ENCODE peak calls at places on chromosomes 2 and 18, in seven cellular contexts. One of them, this sample, is unnamed.

GRCh38 chr2:105853354-105854088 is 108.8 kb downstream of the NCK2 start:
- DNase-seq in pancreas: no peak
- DNase-seq in Panc1: no peak
- DNase-seq in coronary artery: no peak
- DNase-seq in cardiac fibroblast: no peak
- DNase-seq in AG10803: no peak
- DNase-seq in lower lobe of right lung: no peak
- DNase-seq in this sample: no peak

GRCh38 chr2:4898706-4899105 is 793.5 kb upstream of the SOX11 start:
- DNase-seq in pancreas: no peak
- DNase-seq in Panc1: no peak
- DNase-seq in coronary artery: no peak
- DNase-seq in lower lobe of right lung: no peak
- DNase-seq in AG10803: no peak
- DNase-seq in cardiac fibroblast: no peak
- DNase-seq in this sample: peak; percentile 3

GRCh38 chr18:9613550-9614400 is 584 bp downstream of the PPP4R1 start:
- DNase-seq in AG10803: peak; percentile 51
- DNase-seq in lower lobe of right lung: peak; percentile 82
- DNase-seq in Panc1: no peak
- DNase-seq in pancreas: peak; percentile 72
- DNase-seq in coronary artery: peak; percentile 81
- DNase-seq in cardiac fibroblast: peak; percentile 62
- DNase-seq in this sample: peak; percentile 47

GRCh38 chr2:64105676-64106461 is 38.4 kb downstream of the PELI1 start:
- DNase-seq in cardiac fibroblast: no peak
- DNase-seq in Panc1: no peak
- DNase-seq in coronary artery: no peak
- DNase-seq in lower lobe of right lung: no peak
- DNase-seq in pancreas: no peak
- DNase-seq in AG10803: no peak
- DNase-seq in this sample: no peak

GRCh38 chr18:73662440-73662839 is 485.2 kb downstream of the FBXO15 start:
- DNase-seq in coronary artery: no peak
- DNase-seq in cardiac fibroblast: no peak
- DNase-seq in Panc1: no peak
- DNase-seq in lower lobe of right lung: no peak
- DNase-seq in AG10803: no peak
- DNase-seq in pancreas: no peak
- DNase-seq in this sample: no peak

GRCh38 chr2:188975497-188976102 is 1.4 kb downstream of the COL3A1 start:
- DNase-seq in Panc1: no peak
- DNase-seq in cardiac fibroblast: peak; percentile 98
- DNase-seq in lower lobe of right lung: no peak
- DNase-seq in coronary artery: no peak
- DNase-seq in AG10803: peak; percentile 97
- DNase-seq in pancreas: no peak
- DNase-seq in this sample: peak; percentile 98

GRCh38 chr18:58625839-58626238 is 3.1 kb downstream of the ALPK2 start:
- DNase-seq in cardiac fibroblast: no peak
- DNase-seq in AG10803: no peak
- DNase-seq in coronary artery: no peak
- DNase-seq in Panc1: no peak
- DNase-seq in lower lobe of right lung: no peak
- DNase-seq in pancreas: no peak
- DNase-seq in this sample: no peak

GRCh38 chr18:77106331-77106730 is 26.3 kb downstream of the MBP start:
- DNase-seq in AG10803: no peak
- DNase-seq in lower lobe of right lung: no peak
- DNase-seq in coronary artery: no peak
- DNase-seq in cardiac fibroblast: peak; percentile 50
- DNase-seq in pancreas: no peak
- DNase-seq in Panc1: no peak
- DNase-seq in this sample: peak; percentile 50

GRCh38 chr2:71711470-71711857 is 258.1 kb downstream of the DYSF start:
- DNase-seq in lower lobe of right lung: no peak
- DNase-seq in AG10803: peak; percentile 89
- DNase-seq in coronary artery: no peak
- DNase-seq in cardiac fibroblast: peak; percentile 69
- DNase-seq in Panc1: no peak
- DNase-seq in pancreas: no peak
- DNase-seq in this sample: peak; percentile 36

GRCh38 chr2:147665035-147665434 is 179.8 kb upstream of the ACVR2A start:
- DNase-seq in AG10803: peak; percentile 12
- DNase-seq in coronary artery: no peak
- DNase-seq in cardiac fibroblast: no peak
- DNase-seq in pancreas: no peak
- DNase-seq in lower lobe of right lung: no peak
- DNase-seq in Panc1: no peak
- DNase-seq in this sample: no peak

GRCh38 chr2:176178807-176179271 is 9.6 kb upstream of the HOXD1 start:
- DNase-seq in Panc1: no peak
- DNase-seq in cardiac fibroblast: no peak
- DNase-seq in lower lobe of right lung: no peak
- DNase-seq in AG10803: no peak
- DNase-seq in pancreas: no peak
- DNase-seq in coronary artery: no peak
- DNase-seq in this sample: no peak

GRCh38 chr2:56077352-56077915 is 106.4 kb upstream of the CCDC85A start:
- DNase-seq in cardiac fibroblast: peak; percentile 16
- DNase-seq in AG10803: peak; percentile 15
- DNase-seq in Panc1: no peak
- DNase-seq in coronary artery: no peak
- DNase-seq in lower lobe of right lung: no peak
- DNase-seq in pancreas: no peak
- DNase-seq in this sample: peak; percentile 39

GRCh38 chr2:140117371-140117770 is 1337.2 kb upstream of the NXPH2 start:
- DNase-seq in AG10803: no peak
- DNase-seq in pancreas: no peak
- DNase-seq in coronary artery: no peak
- DNase-seq in Panc1: no peak
- DNase-seq in cardiac fibroblast: no peak
- DNase-seq in lower lobe of right lung: no peak
- DNase-seq in this sample: no peak

GRCh38 chr2:234881413-234882241 is 70.2 kb upstream of the SH3BP4 start:
- DNase-seq in lower lobe of right lung: peak; percentile 85
- DNase-seq in cardiac fibroblast: peak; percentile 96
- DNase-seq in coronary artery: peak; percentile 78
- DNase-seq in pancreas: peak; percentile 92
- DNase-seq in AG10803: peak; percentile 66
- DNase-seq in Panc1: peak; percentile 87
- DNase-seq in this sample: peak; percentile 96

GRCh38 chr2:21256006-21256405 is 132.2 kb downstream of the TDRD15 start:
- DNase-seq in Panc1: no peak
- DNase-seq in lower lobe of right lung: no peak
- DNase-seq in pancreas: no peak
- DNase-seq in cardiac fibroblast: peak; percentile 11
- DNase-seq in coronary artery: no peak
- DNase-seq in AG10803: no peak
- DNase-seq in this sample: peak; percentile 42

GRCh38 chr2:26488463-26489212 is 10.7 kb upstream of the OTOF start:
- DNase-seq in pancreas: no peak
- DNase-seq in AG10803: no peak
- DNase-seq in coronary artery: no peak
- DNase-seq in Panc1: no peak
- DNase-seq in lower lobe of right lung: peak; percentile 40
- DNase-seq in cardiac fibroblast: no peak
- DNase-seq in this sample: no peak

GRCh38 chr18:65751145-65752085 is 603 bp downstream of the CDH7 start:
- DNase-seq in cardiac fibroblast: no peak
- DNase-seq in Panc1: no peak
- DNase-seq in AG10803: no peak
- DNase-seq in pancreas: no peak
- DNase-seq in coronary artery: no peak
- DNase-seq in lower lobe of right lung: peak; percentile 36
- DNase-seq in this sample: no peak

GRCh38 chr18:35728676-35729075 is 147.1 kb downstream of the GALNT1 start:
- DNase-seq in AG10803: no peak
- DNase-seq in coronary artery: no peak
- DNase-seq in cardiac fibroblast: no peak
- DNase-seq in pancreas: no peak
- DNase-seq in Panc1: no peak
- DNase-seq in lower lobe of right lung: no peak
- DNase-seq in this sample: peak; percentile 18

GRCh38 chr2:145273840-145274239 is 753.9 kb upstream of the ZEB2 start:
- DNase-seq in Panc1: no peak
- DNase-seq in cardiac fibroblast: no peak
- DNase-seq in AG10803: no peak
- DNase-seq in lower lobe of right lung: no peak
- DNase-seq in coronary artery: no peak
- DNase-seq in pancreas: no peak
- DNase-seq in this sample: no peak
- TF ChIP-seq CTCF in Panc1: no peak
- TF ChIP-seq CTCF in cardiac fibroblast: no peak
- TF ChIP-seq CTCF in AG10803: no peak
- TF ChIP-seq CTCF in lower lobe of right lung: no peak
- TF ChIP-seq CTCF in coronary artery: no peak
- TF ChIP-seq CTCF in pancreas: no peak
- TF ChIP-seq CTCF in this sample: no peak

DNA sequence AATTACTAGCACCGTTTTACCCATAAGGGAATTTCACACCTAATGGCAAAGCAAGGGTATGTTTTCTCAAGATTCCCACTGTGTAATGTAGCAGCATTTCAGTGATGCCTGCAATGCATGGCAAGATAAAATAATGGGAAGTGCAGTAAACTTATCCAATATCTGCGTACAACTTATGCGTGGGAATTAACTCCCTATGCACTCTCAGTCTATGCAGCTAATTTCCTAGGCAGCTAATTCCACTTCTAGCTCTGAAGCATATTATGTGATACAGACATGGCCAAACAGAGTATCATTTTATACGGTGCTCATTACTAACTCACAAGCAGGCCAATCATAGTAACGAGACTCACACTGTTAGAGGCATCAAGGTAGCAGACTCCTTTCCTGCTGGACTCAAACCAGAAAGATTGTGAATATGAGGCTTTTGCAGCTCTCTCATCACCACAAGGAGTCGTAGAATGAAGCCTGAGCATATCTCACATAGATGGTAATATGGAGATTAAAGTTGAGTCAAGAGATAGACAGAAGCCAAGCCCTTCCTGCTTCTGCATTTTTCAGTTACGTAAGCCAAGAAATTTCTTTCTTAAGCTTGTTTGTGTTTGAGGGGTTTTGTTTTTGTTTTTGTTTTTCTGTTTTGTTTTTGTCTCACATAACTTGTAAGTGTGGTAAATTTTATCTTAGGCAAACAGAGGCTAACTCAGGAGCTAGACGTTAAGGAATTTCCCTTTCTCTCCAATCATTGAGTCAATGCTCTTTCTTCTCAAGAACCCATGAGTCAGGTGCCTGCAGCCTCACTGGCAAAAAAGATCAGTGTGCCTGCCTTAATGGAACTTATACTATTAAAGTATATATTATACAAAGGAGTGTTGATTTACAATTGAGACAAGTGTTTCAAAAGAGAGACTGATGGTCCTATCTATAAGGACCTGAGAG is 34.7 kb upstream of the ITGAV start:
- DNase-seq in coronary artery: no peak
- DNase-seq in lower lobe of right lung: no peak
- DNase-seq in pancreas: no peak
- DNase-seq in Panc1: no peak
- DNase-seq in cardiac fibroblast: peak; percentile 21
- DNase-seq in AG10803: no peak
- DNase-seq in this sample: no peak
- TF ChIP-seq CTCF in coronary artery: no peak
- TF ChIP-seq CTCF in lower lobe of right lung: no peak
- TF ChIP-seq CTCF in pancreas: no peak
- TF ChIP-seq CTCF in Panc1: peak; percentile 40
- TF ChIP-seq CTCF in cardiac fibroblast: peak; percentile 46
- TF ChIP-seq CTCF in AG10803: no peak
- TF ChIP-seq CTCF in this sample: peak; percentile 43

GRCh38 chr2:46101557-46102220 is 195.5 kb upstream of the EPAS1 start:
- DNase-seq in AG10803: no peak
- DNase-seq in cardiac fibroblast: no peak
- DNase-seq in pancreas: no peak
- DNase-seq in coronary artery: no peak
- DNase-seq in Panc1: no peak
- DNase-seq in lower lobe of right lung: no peak
- DNase-seq in this sample: no peak
- TF ChIP-seq CTCF in AG10803: no peak
- TF ChIP-seq CTCF in cardiac fibroblast: no peak
- TF ChIP-seq CTCF in pancreas: no peak
- TF ChIP-seq CTCF in coronary artery: no peak
- TF ChIP-seq CTCF in Panc1: no peak
- TF ChIP-seq CTCF in lower lobe of right lung: no peak
- TF ChIP-seq CTCF in this sample: no peak

GRCh38 chr2:12151716-12152115 is 405.3 kb downstream of the LPIN1 start:
- DNase-seq in cardiac fibroblast: no peak
- DNase-seq in lower lobe of right lung: no peak
- DNase-seq in AG10803: no peak
- DNase-seq in pancreas: no peak
- DNase-seq in coronary artery: no peak
- DNase-seq in Panc1: no peak
- DNase-seq in this sample: no peak
- TF ChIP-seq CTCF in cardiac fibroblast: no peak
- TF ChIP-seq CTCF in lower lobe of right lung: no peak
- TF ChIP-seq CTCF in AG10803: no peak
- TF ChIP-seq CTCF in pancreas: no peak
- TF ChIP-seq CTCF in coronary artery: no peak
- TF ChIP-seq CTCF in Panc1: no peak
- TF ChIP-seq CTCF in this sample: no peak

DNA sequence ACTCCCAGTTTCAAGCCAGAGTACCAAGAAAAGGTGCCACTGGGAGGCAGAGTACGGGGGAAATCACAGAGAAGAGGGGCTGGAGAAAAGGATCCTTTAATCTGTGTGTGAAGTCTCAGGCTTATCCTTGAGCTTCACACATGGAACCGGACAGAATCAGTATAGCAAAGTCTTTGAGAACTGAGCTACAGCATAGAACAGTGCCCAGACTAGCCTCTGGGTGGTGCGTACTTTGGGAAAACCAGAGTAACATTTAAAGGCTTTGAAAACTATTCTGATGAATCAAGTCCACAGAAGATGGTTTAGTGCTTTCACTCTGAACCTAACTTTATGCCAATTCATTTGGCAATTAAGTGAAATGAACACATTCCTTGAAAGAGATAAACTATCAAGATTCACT is 83.1 kb downstream of the BABAM2 start:
- DNase-seq in cardiac fibroblast: no peak
- DNase-seq in lower lobe of right lung: no peak
- DNase-seq in pancreas: no peak
- DNase-seq in Panc1: no peak
- DNase-seq in coronary artery: no peak
- DNase-seq in AG10803: no peak
- DNase-seq in this sample: peak; percentile 34
- TF ChIP-seq CTCF in cardiac fibroblast: peak; percentile 37
- TF ChIP-seq CTCF in lower lobe of right lung: no peak
- TF ChIP-seq CTCF in pancreas: no peak
- TF ChIP-seq CTCF in Panc1: peak; percentile 52
- TF ChIP-seq CTCF in coronary artery: no peak
- TF ChIP-seq CTCF in AG10803: peak; percentile 40
- TF ChIP-seq CTCF in this sample: peak; percentile 28

This sample was measured in fibroblast of pulmonary artery.